ENCODE peak calls at places on chromosomes 1 and 21, in six cellular contexts. One of them, this sample, is unnamed.

GRCh38 chr1:202812176-202813026 is 1.6 kb downstream of the PCAT6 start:
- DNase-seq in AG04450: no peak
- DNase-seq in naive thymus-derived CD4-positive, alpha-beta T cell: no peak
- DNase-seq in uterus: no peak
- DNase-seq in hepatocyte: no peak
- DNase-seq in IMR-90: no peak
- DNase-seq in this sample: no peak

GRCh38 chr1:9912264-9912936 is 2.3 kb upstream of the CTNNBIP1 start:
- DNase-seq in AG04450: no peak
- DNase-seq in naive thymus-derived CD4-positive, alpha-beta T cell: no peak
- DNase-seq in uterus: no peak
- DNase-seq in hepatocyte: no peak
- DNase-seq in IMR-90: no peak
- DNase-seq in this sample: no peak

GRCh38 chr1:30889506-30889905 is 19.1 kb downstream of the SDC3 start:
- DNase-seq in AG04450: peak; percentile 37
- DNase-seq in naive thymus-derived CD4-positive, alpha-beta T cell: no peak
- DNase-seq in uterus: no peak
- DNase-seq in hepatocyte: no peak
- DNase-seq in IMR-90: peak; percentile 68
- DNase-seq in this sample: no peak

GRCh38 chr1:209879539-209879938 is 51.8 kb downstream of the UTP25 start:
- DNase-seq in AG04450: no peak
- DNase-seq in naive thymus-derived CD4-positive, alpha-beta T cell: no peak
- DNase-seq in uterus: no peak
- DNase-seq in hepatocyte: no peak
- DNase-seq in IMR-90: no peak
- DNase-seq in this sample: no peak

GRCh38 chr1:156851779-156852413 is 7.0 kb downstream of the INSRR start:
- DNase-seq in AG04450: no peak
- DNase-seq in naive thymus-derived CD4-positive, alpha-beta T cell: no peak
- DNase-seq in uterus: no peak
- DNase-seq in hepatocyte: no peak
- DNase-seq in IMR-90: no peak
- DNase-seq in this sample: no peak

GRCh38 chr1:203467550-203467921 is 8.1 kb upstream of the PRELP start:
- DNase-seq in AG04450: no peak
- DNase-seq in naive thymus-derived CD4-positive, alpha-beta T cell: no peak
- DNase-seq in uterus: peak; percentile 90
- DNase-seq in hepatocyte: peak; percentile 42
- DNase-seq in IMR-90: no peak
- DNase-seq in this sample: no peak

GRCh38 chr21:43917515-43918384 is 52.7 kb downstream of the AGPAT3 start:
- DNase-seq in AG04450: no peak
- DNase-seq in naive thymus-derived CD4-positive, alpha-beta T cell: no peak
- DNase-seq in uterus: no peak
- DNase-seq in hepatocyte: no peak
- DNase-seq in IMR-90: no peak
- DNase-seq in this sample: no peak

GRCh38 chr21:32167513-32167912 is 111.3 kb downstream of the MIS18A start:
- DNase-seq in AG04450: no peak
- DNase-seq in naive thymus-derived CD4-positive, alpha-beta T cell: no peak
- DNase-seq in uterus: no peak
- DNase-seq in hepatocyte: no peak
- DNase-seq in IMR-90: no peak
- DNase-seq in this sample: no peak

GRCh38 chr1:232628335-232629214 is 1.4 kb downstream of the SIPA1L2 start:
- DNase-seq in AG04450: no peak
- DNase-seq in naive thymus-derived CD4-positive, alpha-beta T cell: no peak
- DNase-seq in uterus: no peak
- DNase-seq in hepatocyte: peak; percentile 44
- DNase-seq in IMR-90: peak; percentile 52
- DNase-seq in this sample: no peak

GRCh38 chr1:42348498-42348897 is 13.5 kb upstream of the FOXJ3 start:
- DNase-seq in AG04450: no peak
- DNase-seq in naive thymus-derived CD4-positive, alpha-beta T cell: no peak
- DNase-seq in uterus: no peak
- DNase-seq in hepatocyte: no peak
- DNase-seq in IMR-90: no peak
- DNase-seq in this sample: no peak

GRCh38 chr1:169869426-169869825 is 24.3 kb downstream of the SCYL3 start:
- DNase-seq in AG04450: no peak
- DNase-seq in naive thymus-derived CD4-positive, alpha-beta T cell: no peak
- DNase-seq in uterus: no peak
- DNase-seq in hepatocyte: no peak
- DNase-seq in IMR-90: no peak
- DNase-seq in this sample: no peak

GRCh38 chr1:101005191-101005590 is 20.4 kb downstream of the DPH5 start:
- DNase-seq in AG04450: no peak
- DNase-seq in naive thymus-derived CD4-positive, alpha-beta T cell: no peak
- DNase-seq in uterus: no peak
- DNase-seq in hepatocyte: no peak
- DNase-seq in IMR-90: no peak
- DNase-seq in this sample: no peak

GRCh38 chr1:178541829-178542553 is 29.1 kb downstream of the TEX35 start:
- DNase-seq in AG04450: no peak
- DNase-seq in naive thymus-derived CD4-positive, alpha-beta T cell: no peak
- DNase-seq in uterus: peak; percentile 44
- DNase-seq in hepatocyte: peak; percentile 83
- DNase-seq in IMR-90: no peak
- DNase-seq in this sample: no peak

GRCh38 chr1:65417729-65418128 is 2.7 kb upstream of the LEPR start:
- DNase-seq in AG04450: no peak
- DNase-seq in naive thymus-derived CD4-positive, alpha-beta T cell: no peak
- DNase-seq in uterus: no peak
- DNase-seq in hepatocyte: no peak
- DNase-seq in IMR-90: no peak
- DNase-seq in this sample: no peak

GRCh38 chr21:43731891-43732711 is 13.2 kb downstream of the PDXK start:
- DNase-seq in AG04450: no peak
- DNase-seq in naive thymus-derived CD4-positive, alpha-beta T cell: no peak
- DNase-seq in uterus: no peak
- DNase-seq in hepatocyte: no peak
- DNase-seq in IMR-90: no peak
- DNase-seq in this sample: no peak

GRCh38 chr1:11478571-11479374 is at the start of gene DISP3:
- DNase-seq in AG04450: no peak
- DNase-seq in naive thymus-derived CD4-positive, alpha-beta T cell: peak; percentile 69
- DNase-seq in uterus: peak; percentile 16
- DNase-seq in hepatocyte: peak; percentile 82
- DNase-seq in IMR-90: peak; percentile 34
- DNase-seq in this sample: peak; percentile 47

GRCh38 chr1:212607206-212607923 is 1.2 kb upstream of the ATF3 start:
- DNase-seq in AG04450: no peak
- DNase-seq in naive thymus-derived CD4-positive, alpha-beta T cell: peak; percentile 28
- DNase-seq in uterus: peak; percentile 49
- DNase-seq in hepatocyte: no peak
- DNase-seq in IMR-90: no peak
- DNase-seq in this sample: peak; percentile 21

GRCh38 chr1:205811660-205812059 is 1.3 kb downstream of the SLC41A1 start:
- DNase-seq in AG04450: no peak
- DNase-seq in naive thymus-derived CD4-positive, alpha-beta T cell: no peak
- DNase-seq in uterus: no peak
- DNase-seq in hepatocyte: peak; percentile 45
- DNase-seq in IMR-90: no peak
- DNase-seq in this sample: no peak

GRCh38 chr1:39845569-39846566 is 37.4 kb downstream of the TRIT1 start:
- DNase-seq in AG04450: peak; percentile 75
- DNase-seq in naive thymus-derived CD4-positive, alpha-beta T cell: peak; percentile 81
- DNase-seq in uterus: peak; percentile 40
- DNase-seq in hepatocyte: peak; percentile 92
- DNase-seq in IMR-90: peak; percentile 89
- DNase-seq in this sample: peak; percentile 83

GRCh38 chr1:121417289-121417955 is 232.6 kb downstream of the SRGAP2C start:
- DNase-seq in AG04450: no peak
- DNase-seq in naive thymus-derived CD4-positive, alpha-beta T cell: no peak
- DNase-seq in uterus: no peak
- DNase-seq in hepatocyte: no peak
- DNase-seq in IMR-90: no peak
- DNase-seq in this sample: no peak

GRCh38 chr1:25026304-25026703 is 96.2 kb upstream of the RUNX3 start:
- DNase-seq in AG04450: no peak
- DNase-seq in naive thymus-derived CD4-positive, alpha-beta T cell: no peak
- DNase-seq in uterus: no peak
- DNase-seq in hepatocyte: no peak
- DNase-seq in IMR-90: no peak
- DNase-seq in this sample: no peak

GRCh38 chr21:9737871-9738520 is 783.4 kb upstream of the TPTE start:
- DNase-seq in AG04450: no peak
- DNase-seq in naive thymus-derived CD4-positive, alpha-beta T cell: no peak
- DNase-seq in uterus: no peak
- DNase-seq in hepatocyte: no peak
- DNase-seq in IMR-90: no peak
- DNase-seq in this sample: no peak

GRCh38 chr21:9730866-9731265 is 790.5 kb upstream of the TPTE start:
- DNase-seq in AG04450: no peak
- DNase-seq in naive thymus-derived CD4-positive, alpha-beta T cell: no peak
- DNase-seq in uterus: no peak
- DNase-seq in hepatocyte: no peak
- DNase-seq in IMR-90: no peak
- DNase-seq in this sample: no peak

GRCh38 chr21:9739240-9739639 is 782.1 kb upstream of the TPTE start:
- DNase-seq in AG04450: no peak
- DNase-seq in naive thymus-derived CD4-positive, alpha-beta T cell: no peak
- DNase-seq in uterus: no peak
- DNase-seq in hepatocyte: no peak
- DNase-seq in IMR-90: no peak
- DNase-seq in this sample: no peak

GRCh38 chr21:9738527-9738926 is 782.9 kb upstream of the TPTE start:
- DNase-seq in AG04450: no peak
- DNase-seq in naive thymus-derived CD4-positive, alpha-beta T cell: no peak
- DNase-seq in uterus: no peak
- DNase-seq in hepatocyte: no peak
- DNase-seq in IMR-90: no peak
- DNase-seq in this sample: no peak

GRCh38 chr21:9735421-9735961 is 785.9 kb upstream of the TPTE start:
- DNase-seq in AG04450: no peak
- DNase-seq in naive thymus-derived CD4-positive, alpha-beta T cell: no peak
- DNase-seq in uterus: no peak
- DNase-seq in hepatocyte: no peak
- DNase-seq in IMR-90: no peak
- DNase-seq in this sample: no peak
- H3K9me3 ChIP-seq in AG04450: peaks cover 54% of the 10 kb centered on the region
- H3K9me3 ChIP-seq in naive thymus-derived CD4-positive, alpha-beta T cell: peaks cover 4% of the 10 kb centered on the region
- H3K9me3 ChIP-seq in uterus: no peaks in the 10 kb centered on the region
- H3K9me3 ChIP-seq in hepatocyte: peaks cover 37% of the 10 kb centered on the region
- H3K9me3 ChIP-seq in IMR-90: peaks cover 32% of the 10 kb centered on the region
- H3K9me3 ChIP-seq in this sample: no peaks in the 10 kb centered on the region

DNA sequence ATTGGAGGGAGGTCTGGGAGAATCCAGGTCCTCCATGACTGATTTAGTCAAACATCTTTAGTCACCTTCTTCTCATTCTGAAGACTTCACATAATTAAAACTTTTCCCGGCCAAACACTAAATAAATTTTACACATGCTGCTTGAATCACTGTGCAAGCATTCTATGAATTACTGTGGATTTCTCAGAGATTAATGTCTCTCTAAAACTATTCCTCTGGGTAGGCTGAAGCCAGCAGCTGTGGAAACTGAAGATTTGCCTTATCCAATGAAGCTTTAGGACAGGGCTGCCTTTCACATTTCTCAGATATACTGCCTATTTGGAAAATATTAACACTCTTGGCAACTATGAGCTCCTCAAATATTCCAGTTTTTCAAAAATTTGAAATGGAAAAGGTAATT is 61.7 kb downstream of the JMJD4 start:
- DNase-seq in AG04450: no peak
- DNase-seq in naive thymus-derived CD4-positive, alpha-beta T cell: no peak
- DNase-seq in uterus: no peak
- DNase-seq in hepatocyte: no peak
- DNase-seq in IMR-90: no peak
- DNase-seq in this sample: no peak
- H3K9me3 ChIP-seq in AG04450: peaks cover 13% of the 10 kb centered on the region
- H3K9me3 ChIP-seq in naive thymus-derived CD4-positive, alpha-beta T cell: peaks cover 9% of the 10 kb centered on the region
- H3K9me3 ChIP-seq in uterus: no peaks in the 10 kb centered on the region
- H3K9me3 ChIP-seq in hepatocyte: peaks cover 3% of the 10 kb centered on the region
- H3K9me3 ChIP-seq in IMR-90: peaks cover 25% of the 10 kb centered on the region
- H3K9me3 ChIP-seq in this sample: peaks cover 17% of the 10 kb centered on the region

GRCh38 chr1:196535727-196536126 is 72.5 kb downstream of the KCNT2 start:
- DNase-seq in AG04450: no peak
- DNase-seq in naive thymus-derived CD4-positive, alpha-beta T cell: peak; percentile 4
- DNase-seq in uterus: no peak
- DNase-seq in hepatocyte: no peak
- DNase-seq in IMR-90: peak; percentile 39
- DNase-seq in this sample: no peak

GRCh38 chr1:196538473-196538872 is 69.8 kb downstream of the KCNT2 start:
- DNase-seq in AG04450: no peak
- DNase-seq in naive thymus-derived CD4-positive, alpha-beta T cell: no peak
- DNase-seq in uterus: no peak
- DNase-seq in hepatocyte: no peak
- DNase-seq in IMR-90: no peak
- DNase-seq in this sample: no peak
- H3K9me3 ChIP-seq in AG04450: peaks cover 8% of the 10 kb centered on the region
- H3K9me3 ChIP-seq in naive thymus-derived CD4-positive, alpha-beta T cell: no peaks in the 10 kb centered on the region
- H3K9me3 ChIP-seq in uterus: no peaks in the 10 kb centered on the region
- H3K9me3 ChIP-seq in hepatocyte: no peaks in the 10 kb centered on the region
- H3K9me3 ChIP-seq in IMR-90: no peaks in the 10 kb centered on the region
- H3K9me3 ChIP-seq in this sample: no peaks in the 10 kb centered on the region

GRCh38 chr21:26972131-26972707 is 5.3 kb upstream of the ADAMTS5 start:
- DNase-seq in AG04450: no peak
- DNase-seq in naive thymus-derived CD4-positive, alpha-beta T cell: no peak
- DNase-seq in uterus: no peak
- DNase-seq in hepatocyte: no peak
- DNase-seq in IMR-90: no peak
- DNase-seq in this sample: no peak
- H3K9me3 ChIP-seq in AG04450: no peaks in the 10 kb centered on the region
- H3K9me3 ChIP-seq in naive thymus-derived CD4-positive, alpha-beta T cell: no peaks in the 10 kb centered on the region
- H3K9me3 ChIP-seq in uterus: no peaks in the 10 kb centered on the region
- H3K9me3 ChIP-seq in hepatocyte: no peaks in the 10 kb centered on the region
- H3K9me3 ChIP-seq in IMR-90: no peaks in the 10 kb centered on the region
- H3K9me3 ChIP-seq in this sample: no peaks in the 10 kb centered on the region

GRCh38 chr1:173753830-173754229 is 39.0 kb downstream of the KLHL20 start:
- DNase-seq in AG04450: no peak
- DNase-seq in naive thymus-derived CD4-positive, alpha-beta T cell: no peak
- DNase-seq in uterus: no peak
- DNase-seq in hepatocyte: no peak
- DNase-seq in IMR-90: no peak
- DNase-seq in this sample: no peak

GRCh38 chr1:173744651-173745050 is 29.9 kb downstream of the KLHL20 start:
- DNase-seq in AG04450: no peak
- DNase-seq in naive thymus-derived CD4-positive, alpha-beta T cell: no peak
- DNase-seq in uterus: no peak
- DNase-seq in hepatocyte: no peak
- DNase-seq in IMR-90: no peak
- DNase-seq in this sample: no peak

GRCh38 chr1:173749137-173749536 is 34.4 kb downstream of the KLHL20 start:
- DNase-seq in AG04450: no peak
- DNase-seq in naive thymus-derived CD4-positive, alpha-beta T cell: no peak
- DNase-seq in uterus: no peak
- DNase-seq in hepatocyte: no peak
- DNase-seq in IMR-90: peak; percentile 3
- DNase-seq in this sample: no peak
- H3K9me3 ChIP-seq in AG04450: no peaks in the 10 kb centered on the region
- H3K9me3 ChIP-seq in naive thymus-derived CD4-positive, alpha-beta T cell: no peaks in the 10 kb centered on the region
- H3K9me3 ChIP-seq in uterus: no peaks in the 10 kb centered on the region
- H3K9me3 ChIP-seq in hepatocyte: no peaks in the 10 kb centered on the region
- H3K9me3 ChIP-seq in IMR-90: no peaks in the 10 kb centered on the region
- H3K9me3 ChIP-seq in this sample: no peaks in the 10 kb centered on the region

DNA sequence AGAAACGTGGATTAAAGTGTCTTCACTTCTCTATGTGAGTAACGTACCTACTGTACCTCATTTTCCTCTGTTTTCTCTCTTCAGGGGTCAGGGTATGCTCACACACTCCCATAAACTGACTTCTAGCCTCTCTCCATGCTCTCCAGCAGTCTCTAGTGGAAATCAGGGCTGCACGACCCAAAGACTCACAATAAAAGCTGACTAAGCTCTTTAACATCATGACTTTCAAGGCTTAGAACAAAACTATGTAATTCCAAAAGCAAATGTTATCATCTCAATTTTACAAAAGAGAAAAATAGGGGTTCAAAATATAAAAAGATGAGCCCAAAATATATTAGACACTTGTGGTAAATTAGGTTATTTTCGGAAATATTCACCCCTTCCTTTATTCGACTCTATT is 62.5 kb upstream of the KRTAP11-1 start:
- DNase-seq in AG04450: no peak
- DNase-seq in naive thymus-derived CD4-positive, alpha-beta T cell: no peak
- DNase-seq in uterus: no peak
- DNase-seq in hepatocyte: no peak
- DNase-seq in IMR-90: no peak
- DNase-seq in this sample: no peak
- H3K9me3 ChIP-seq in AG04450: peaks cover 8% of the 10 kb centered on the region
- H3K9me3 ChIP-seq in naive thymus-derived CD4-positive, alpha-beta T cell: no peaks in the 10 kb centered on the region
- H3K9me3 ChIP-seq in uterus: no peaks in the 10 kb centered on the region
- H3K9me3 ChIP-seq in hepatocyte: no peaks in the 10 kb centered on the region
- H3K9me3 ChIP-seq in IMR-90: peaks cover 11% of the 10 kb centered on the region
- H3K9me3 ChIP-seq in this sample: no peaks in the 10 kb centered on the region

This sample was measured in T-helper 17 cell.